ENCODE peak calls at places on chromosomes 2 and 18, in four cellular contexts. E, V, F and D are unnamed samples.

GRCh38 chr2:190277234-190278112 is 42.2 kb downstream of the HIBCH start:
- DNase-seq in F (no peak), E (no peak), V (no peak), D (no peak)

GRCh38 chr18:62914868-62915267 is 199.5 kb downstream of the PHLPP1 start:
- DNase-seq in E (no peak), V (no peak), F (no peak), D (no peak)

GRCh38 chr2:180314086-180314485 is 307.0 kb upstream of the CWC22 start:
- DNase-seq in V (no peak), E (no peak), F (no peak), D (no peak)

GRCh38 chr2:102520009-102520408 is 47.0 kb downstream of the SLC9A4 start:
- DNase-seq in F (no peak), E (no peak), V (no peak), D (no peak)

GRCh38 chr18:4807495-4808293 is 352.6 kb upstream of the DLGAP1 start:
- DNase-seq in V (no peak), F (no peak), E (no peak), D (no peak)

GRCh38 chr2:202149155-202149762 is 76.2 kb downstream of the KIAA2012 start:
- DNase-seq in E (peak; percentile 38), V (no peak), F (no peak), D (no peak)

GRCh38 chr2:142951190-142952007 is 73.9 kb downstream of the KYNU start:
- DNase-seq in F (no peak), E (no peak), V (no peak), D (no peak)

GRCh38 chr2:140990416-140990815 is 1140.4 kb downstream of the LRP1B start:
- DNase-seq in F (peak; percentile 17), V (peak; percentile 83), E (no peak), D (no peak)

GRCh38 chr2:139374307-139374850 is 594.2 kb upstream of the NXPH2 start:
- DNase-seq in V (no peak), F (no peak), E (no peak), D (no peak)

GRCh38 chr2:68188831-68189230 is 31.1 kb downstream of the PNO1 start:
- DNase-seq in V (no peak), E (no peak), F (no peak), D (no peak)

GRCh38 chr18:28439870-28440269 is 262.9 kb upstream of the CDH2 start:
- DNase-seq in V (no peak), E (no peak), F (no peak), D (no peak)

GRCh38 chr2:213763358-213763757 is 479.1 kb downstream of the SPAG16 start:
- DNase-seq in V (no peak), E (no peak), F (no peak), D (no peak)

GRCh38 chr2:34305587-34305986 is 706.5 kb upstream of the FAM98A start:
- DNase-seq in E (no peak), F (no peak), V (no peak), D (no peak)

GRCh38 chr2:4420032-4420431 is 716.7 kb downstream of the DCDC2C start:
- DNase-seq in V (no peak), F (no peak), E (no peak), D (no peak)
- H3K9me3 ChIP-seq in V (peaks cover 44% of the 10 kb centered on the region), F (no peaks in the 10 kb centered on the region), E (no peaks in the 10 kb centered on the region), D (no peaks in the 10 kb centered on the region)

GRCh38 chr2:147288131-147288530 is 556.7 kb upstream of the ACVR2A start:
- DNase-seq in E (no peak), V (no peak), F (no peak), D (no peak)
- TF ChIP-seq CTCF in E (no peak), V (no peak), F (no peak), D (no peak)

DNA sequence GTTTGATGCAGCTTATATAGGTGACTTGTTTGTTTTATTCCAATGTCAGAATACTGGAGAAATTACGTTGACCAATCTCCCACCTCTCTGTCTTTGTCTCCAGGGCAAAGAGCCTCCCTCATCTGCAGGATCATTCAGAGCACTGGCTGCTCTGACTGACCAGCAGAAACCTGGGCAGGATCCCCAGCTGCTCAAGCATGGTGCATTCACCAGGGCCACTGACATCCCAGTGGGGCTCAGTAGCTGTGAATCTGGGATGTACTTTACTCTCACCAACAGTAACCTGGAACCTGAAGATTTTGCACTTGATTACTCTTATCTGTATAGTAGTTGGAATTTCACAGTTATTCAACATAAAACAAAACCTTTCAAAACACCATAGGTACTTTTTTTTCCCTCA is 235.9 kb downstream of the ANKRD36 start:
- DNase-seq in F (no peak), E (no peak), V (no peak), D (no peak)
- H3K4me3 ChIP-seq in F (no peak overlapping the region), E (no peak overlapping the region), V (no peak overlapping the region), D (no peak overlapping the region)

GRCh38 chr2:228535396-228535795 is 353.9 kb upstream of the SPHKAP start:
- DNase-seq in E (no peak), F (no peak), V (no peak), D (no peak)
- H3K9me3 ChIP-seq in E (peaks cover 28% of the 10 kb centered on the region), F (peaks cover 7% of the 10 kb centered on the region), V (peaks cover 4% of the 10 kb centered on the region), D (no peaks in the 10 kb centered on the region)

DNA sequence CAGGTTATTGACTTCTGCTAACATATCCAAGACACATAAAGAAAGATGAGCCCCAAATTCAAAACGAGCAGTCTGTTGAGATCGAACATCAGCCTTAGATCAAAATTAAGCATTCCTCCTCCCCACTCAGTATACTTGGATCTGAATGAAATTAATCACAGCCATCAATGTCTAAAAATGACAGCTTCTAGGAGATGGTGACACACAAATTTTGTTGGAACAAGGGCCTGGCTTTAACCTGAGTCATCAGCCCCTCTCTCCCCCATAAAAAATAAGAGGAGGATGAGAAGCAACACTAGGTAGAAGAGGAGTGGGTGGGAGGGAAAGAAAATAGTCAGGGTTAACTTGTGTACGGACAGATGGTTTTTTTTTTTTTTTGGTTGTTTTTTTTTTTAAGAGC is 223.1 kb downstream of the EXOC6B start:
- DNase-seq in F (no peak), E (no peak), V (no peak), D (no peak)
- TF ChIP-seq CTCF in F (no peak), E (no peak), V (no peak), D (no peak)

DNA sequence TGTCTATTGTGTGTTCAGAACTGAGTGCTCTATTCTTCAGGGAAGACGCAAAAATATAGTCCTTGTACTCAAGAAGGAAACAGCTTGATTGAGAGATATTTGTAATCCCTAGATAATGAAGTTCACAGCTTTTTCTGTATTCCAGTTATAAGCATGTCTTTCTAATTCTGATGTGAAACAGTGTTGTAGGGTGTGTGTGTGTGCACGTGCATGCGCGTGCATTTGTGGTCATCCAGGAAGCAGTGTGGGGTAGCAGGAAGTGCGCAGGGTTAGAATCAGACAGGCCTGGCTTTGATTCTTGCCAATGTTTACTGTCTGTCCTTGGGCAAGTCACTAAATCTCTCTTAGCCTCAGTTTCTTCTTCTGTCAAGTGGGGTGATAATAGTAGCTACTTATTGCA is 87.9 kb downstream of the NPAS2 start:
- DNase-seq in V (no peak), E (no peak), F (no peak), D (no peak)
- H3K4me3 ChIP-seq in V (no peak overlapping the region), E (no peak overlapping the region), F (no peak overlapping the region), D (no peak overlapping the region)

GRCh38 chr2:172525601-172526000 is 30.3 kb upstream of the PDK1 start:
- DNase-seq in E (no peak), V (no peak), F (no peak), D (no peak)
- H3K9me3 ChIP-seq in E (peaks cover 41% of the 10 kb centered on the region), V (peaks cover 9% of the 10 kb centered on the region), F (no peaks in the 10 kb centered on the region), D (peaks cover 7% of the 10 kb centered on the region)

DNA sequence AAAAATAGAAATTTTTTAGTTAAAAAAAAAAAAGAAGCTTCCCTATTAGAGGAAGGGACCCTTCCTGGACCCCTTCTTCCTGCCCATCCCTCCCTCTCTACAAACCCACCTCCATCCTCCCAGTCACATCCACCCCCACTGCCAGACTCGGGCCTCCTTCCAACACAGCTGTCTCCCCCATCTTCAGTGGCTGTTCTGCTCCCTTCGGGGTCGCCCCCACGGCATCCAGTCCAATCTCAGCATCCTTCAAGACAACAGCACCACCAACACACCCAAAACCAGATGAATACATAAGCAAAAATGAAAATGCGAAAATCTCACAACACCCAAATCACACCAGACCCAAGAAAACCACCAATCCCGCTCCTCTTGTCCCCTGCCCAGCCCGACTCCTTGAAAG is 36.7 kb downstream of the MAL start:
- DNase-seq in V (no peak), F (no peak), E (no peak), D (no peak)
- TF ChIP-seq CTCF in V (no peak), F (no peak), E (no peak), D (no peak)

DNA sequence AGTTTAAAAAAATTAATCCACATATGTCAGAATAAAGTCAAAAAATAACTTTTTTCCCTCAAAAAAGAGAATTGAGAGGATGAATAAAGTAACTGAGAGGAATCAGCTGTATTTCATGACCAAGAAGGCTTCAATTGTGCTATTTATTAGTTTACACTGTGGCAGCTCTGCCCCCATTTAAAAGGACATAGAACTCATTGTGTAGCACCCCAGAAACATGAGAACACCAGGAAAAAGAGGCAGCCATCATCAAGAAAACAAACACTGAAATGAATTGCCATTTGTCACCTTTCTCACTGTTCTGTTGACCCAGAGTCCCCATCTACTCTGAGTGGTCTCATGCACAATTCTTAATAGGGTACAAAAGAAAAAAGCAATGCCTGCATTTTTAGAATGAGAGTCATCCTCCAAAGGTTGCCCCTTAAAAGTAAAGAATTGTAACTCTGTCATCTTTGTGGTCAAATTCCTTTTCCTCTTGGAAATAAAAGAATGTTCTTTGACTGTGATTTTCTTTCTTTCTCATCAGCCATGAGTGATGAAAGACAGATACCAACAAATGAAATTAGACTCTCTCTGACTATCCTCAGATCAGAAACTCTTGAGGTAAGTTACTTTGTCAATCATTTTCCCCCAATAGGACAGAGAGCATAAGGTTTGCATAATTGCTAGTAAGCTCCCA is 1942.0 kb upstream of the PIK3C3 start:
- DNase-seq in V (no peak), F (no peak), E (no peak), D (no peak)
- H3K4me3 ChIP-seq in V (no peak overlapping the region), F (no peak overlapping the region), E (no peak overlapping the region), D (no peak overlapping the region)

DNA sequence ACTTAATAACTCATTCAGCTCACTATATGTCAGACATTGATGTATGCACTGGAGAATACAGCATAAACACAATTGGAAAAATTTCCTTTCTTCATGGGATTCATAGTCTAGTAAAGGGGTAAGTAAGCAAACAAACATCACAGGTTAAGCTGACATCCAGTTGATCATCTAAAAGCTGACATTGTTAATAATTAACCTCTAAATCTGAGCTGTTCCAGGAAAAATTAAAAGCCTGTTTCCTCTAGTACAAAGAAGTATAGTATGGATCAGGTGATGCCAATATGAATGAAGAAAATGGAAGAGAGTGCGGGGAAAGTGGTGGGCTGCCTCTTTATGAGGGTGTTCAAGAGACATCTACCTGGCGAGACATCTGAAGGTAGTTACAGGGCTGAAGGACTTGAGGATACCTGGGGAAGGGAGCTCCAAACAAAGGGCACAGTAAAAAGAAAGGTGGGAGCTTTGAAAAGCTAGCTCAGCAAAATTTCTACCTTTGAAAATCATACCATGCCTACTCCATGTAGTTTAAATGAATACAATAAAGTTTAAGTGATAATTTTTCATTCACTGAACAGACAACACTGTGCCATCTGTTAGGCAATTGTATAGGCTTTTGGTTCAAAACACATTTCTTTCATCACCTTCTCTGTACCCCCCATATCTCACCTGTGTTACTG is 619.3 kb downstream of the TRIB2 start:
- DNase-seq in F (no peak), V (no peak), E (no peak), D (no peak)
- H3K9me3 ChIP-seq in F (no peaks in the 10 kb centered on the region), V (peaks cover 3% of the 10 kb centered on the region), E (peaks cover 18% of the 10 kb centered on the region), D (no peaks in the 10 kb centered on the region)